ENCODE peak calls at places on chromosomes 7 and 10, in ten cellular contexts. One of them, this sample, is unnamed.
A peak's percentile ranks its signal among the peaks of the same experiment; 100 is the strongest.

GRCh38 chr10:90884414-90884813 is 12.6 kb downstream of the RPP30 start:
- DNase-seq in activated naive CD8-positive, alpha-beta T cell treated with anti-CD3 and anti-CD28 coated beads for 36 hours: no peak
- DNase-seq in K562: no peak
- DNase-seq in stimulated activated CD8-positive, alpha-beta memory T cell treated with anti-CD3 and anti-CD28 coated beads, Interleukin-4, amount 100 ng/mL, for 24 hours: no peak
- DNase-seq in T-helper 9 cell: no peak
- DNase-seq in GM12864: no peak
- DNase-seq in OCI-LY7: no peak
- DNase-seq in NCI-H774: no peak
- DNase-seq in GM13977: no peak
- DNase-seq in nephron progenitor cell: no peak
- DNase-seq in this sample: no peak

GRCh38 chr7:155660059-155660757 is 15.7 kb downstream of the RBM33 start:
- DNase-seq in activated naive CD8-positive, alpha-beta T cell treated with anti-CD3 and anti-CD28 coated beads for 36 hours: no peak
- DNase-seq in K562: no peak
- DNase-seq in stimulated activated CD8-positive, alpha-beta memory T cell treated with anti-CD3 and anti-CD28 coated beads, Interleukin-4, amount 100 ng/mL, for 24 hours: no peak
- DNase-seq in T-helper 9 cell: no peak
- DNase-seq in GM12864: peak; percentile 58
- DNase-seq in OCI-LY7: no peak
- DNase-seq in NCI-H774: no peak
- DNase-seq in GM13977: peak; percentile 70
- DNase-seq in nephron progenitor cell: no peak
- DNase-seq in this sample: no peak

GRCh38 chr10:72170263-72170662 is 45.5 kb upstream of the ANAPC16 start:
- DNase-seq in activated naive CD8-positive, alpha-beta T cell treated with anti-CD3 and anti-CD28 coated beads for 36 hours: no peak
- DNase-seq in K562: no peak
- DNase-seq in stimulated activated CD8-positive, alpha-beta memory T cell treated with anti-CD3 and anti-CD28 coated beads, Interleukin-4, amount 100 ng/mL, for 24 hours: no peak
- DNase-seq in T-helper 9 cell: no peak
- DNase-seq in GM12864: no peak
- DNase-seq in OCI-LY7: no peak
- DNase-seq in NCI-H774: no peak
- DNase-seq in GM13977: no peak
- DNase-seq in nephron progenitor cell: no peak
- DNase-seq in this sample: no peak

GRCh38 chr10:110670335-110670734 is 26.2 kb downstream of the RBM20 start:
- DNase-seq in activated naive CD8-positive, alpha-beta T cell treated with anti-CD3 and anti-CD28 coated beads for 36 hours: no peak
- DNase-seq in K562: no peak
- DNase-seq in stimulated activated CD8-positive, alpha-beta memory T cell treated with anti-CD3 and anti-CD28 coated beads, Interleukin-4, amount 100 ng/mL, for 24 hours: no peak
- DNase-seq in T-helper 9 cell: no peak
- DNase-seq in GM12864: no peak
- DNase-seq in OCI-LY7: no peak
- DNase-seq in NCI-H774: no peak
- DNase-seq in GM13977: no peak
- DNase-seq in nephron progenitor cell: no peak
- DNase-seq in this sample: no peak

GRCh38 chr7:157690058-157690832 is 353.4 kb downstream of the DNAJB6 start:
- DNase-seq in activated naive CD8-positive, alpha-beta T cell treated with anti-CD3 and anti-CD28 coated beads for 36 hours: no peak
- DNase-seq in K562: no peak
- DNase-seq in stimulated activated CD8-positive, alpha-beta memory T cell treated with anti-CD3 and anti-CD28 coated beads, Interleukin-4, amount 100 ng/mL, for 24 hours: no peak
- DNase-seq in T-helper 9 cell: no peak
- DNase-seq in GM12864: no peak
- DNase-seq in OCI-LY7: no peak
- DNase-seq in NCI-H774: no peak
- DNase-seq in GM13977: no peak
- DNase-seq in nephron progenitor cell: peak; percentile 47
- DNase-seq in this sample: peak; percentile 53

GRCh38 chr10:48996-49395 is at the start of gene TUBB8:
- DNase-seq in activated naive CD8-positive, alpha-beta T cell treated with anti-CD3 and anti-CD28 coated beads for 36 hours: no peak
- DNase-seq in K562: no peak
- DNase-seq in stimulated activated CD8-positive, alpha-beta memory T cell treated with anti-CD3 and anti-CD28 coated beads, Interleukin-4, amount 100 ng/mL, for 24 hours: no peak
- DNase-seq in T-helper 9 cell: no peak
- DNase-seq in GM12864: no peak
- DNase-seq in OCI-LY7: no peak
- DNase-seq in NCI-H774: no peak
- DNase-seq in GM13977: no peak
- DNase-seq in nephron progenitor cell: no peak
- DNase-seq in this sample: no peak

GRCh38 chr7:83782628-83783027 is 133.7 kb upstream of the SEMA3E start:
- DNase-seq in activated naive CD8-positive, alpha-beta T cell treated with anti-CD3 and anti-CD28 coated beads for 36 hours: no peak
- DNase-seq in K562: no peak
- DNase-seq in stimulated activated CD8-positive, alpha-beta memory T cell treated with anti-CD3 and anti-CD28 coated beads, Interleukin-4, amount 100 ng/mL, for 24 hours: no peak
- DNase-seq in T-helper 9 cell: no peak
- DNase-seq in GM12864: no peak
- DNase-seq in OCI-LY7: no peak
- DNase-seq in NCI-H774: no peak
- DNase-seq in GM13977: no peak
- DNase-seq in nephron progenitor cell: no peak
- DNase-seq in this sample: no peak

GRCh38 chr10:89555688-89556445 is 20.5 kb upstream of the SLC16A12 start:
- DNase-seq in activated naive CD8-positive, alpha-beta T cell treated with anti-CD3 and anti-CD28 coated beads for 36 hours: no peak
- DNase-seq in K562: no peak
- DNase-seq in stimulated activated CD8-positive, alpha-beta memory T cell treated with anti-CD3 and anti-CD28 coated beads, Interleukin-4, amount 100 ng/mL, for 24 hours: no peak
- DNase-seq in T-helper 9 cell: no peak
- DNase-seq in GM12864: no peak
- DNase-seq in OCI-LY7: no peak
- DNase-seq in NCI-H774: no peak
- DNase-seq in GM13977: no peak
- DNase-seq in nephron progenitor cell: no peak
- DNase-seq in this sample: no peak

GRCh38 chr7:105477908-105478307 is 44.2 kb downstream of the PUS7 start:
- DNase-seq in activated naive CD8-positive, alpha-beta T cell treated with anti-CD3 and anti-CD28 coated beads for 36 hours: no peak
- DNase-seq in K562: no peak
- DNase-seq in stimulated activated CD8-positive, alpha-beta memory T cell treated with anti-CD3 and anti-CD28 coated beads, Interleukin-4, amount 100 ng/mL, for 24 hours: no peak
- DNase-seq in T-helper 9 cell: no peak
- DNase-seq in GM12864: no peak
- DNase-seq in OCI-LY7: no peak
- DNase-seq in NCI-H774: no peak
- DNase-seq in GM13977: no peak
- DNase-seq in nephron progenitor cell: no peak
- DNase-seq in this sample: no peak

GRCh38 chr7:36827914-36828313 is 103.6 kb upstream of the AOAH start:
- DNase-seq in activated naive CD8-positive, alpha-beta T cell treated with anti-CD3 and anti-CD28 coated beads for 36 hours: no peak
- DNase-seq in K562: no peak
- DNase-seq in stimulated activated CD8-positive, alpha-beta memory T cell treated with anti-CD3 and anti-CD28 coated beads, Interleukin-4, amount 100 ng/mL, for 24 hours: no peak
- DNase-seq in T-helper 9 cell: no peak
- DNase-seq in GM12864: no peak
- DNase-seq in OCI-LY7: no peak
- DNase-seq in NCI-H774: no peak
- DNase-seq in GM13977: no peak
- DNase-seq in nephron progenitor cell: no peak
- DNase-seq in this sample: no peak

GRCh38 chr10:130333185-130333584 is 197.0 kb downstream of the GLRX3 start:
- DNase-seq in activated naive CD8-positive, alpha-beta T cell treated with anti-CD3 and anti-CD28 coated beads for 36 hours: no peak
- DNase-seq in K562: no peak
- DNase-seq in stimulated activated CD8-positive, alpha-beta memory T cell treated with anti-CD3 and anti-CD28 coated beads, Interleukin-4, amount 100 ng/mL, for 24 hours: no peak
- DNase-seq in T-helper 9 cell: no peak
- DNase-seq in GM12864: no peak
- DNase-seq in OCI-LY7: no peak
- DNase-seq in NCI-H774: no peak
- DNase-seq in GM13977: no peak
- DNase-seq in nephron progenitor cell: no peak
- DNase-seq in this sample: no peak

GRCh38 chr10:120997313-120998102 is 146.3 kb downstream of the WDR11 start:
- DNase-seq in activated naive CD8-positive, alpha-beta T cell treated with anti-CD3 and anti-CD28 coated beads for 36 hours: no peak
- DNase-seq in K562: no peak
- DNase-seq in stimulated activated CD8-positive, alpha-beta memory T cell treated with anti-CD3 and anti-CD28 coated beads, Interleukin-4, amount 100 ng/mL, for 24 hours: no peak
- DNase-seq in T-helper 9 cell: no peak
- DNase-seq in GM12864: no peak
- DNase-seq in OCI-LY7: no peak
- DNase-seq in NCI-H774: no peak
- DNase-seq in GM13977: no peak
- DNase-seq in nephron progenitor cell: no peak
- DNase-seq in this sample: no peak

GRCh38 chr7:135335628-135336139 is 102.0 kb downstream of the STRA8 start:
- DNase-seq in activated naive CD8-positive, alpha-beta T cell treated with anti-CD3 and anti-CD28 coated beads for 36 hours: peak; percentile 31
- DNase-seq in K562: peak; percentile 73
- DNase-seq in stimulated activated CD8-positive, alpha-beta memory T cell treated with anti-CD3 and anti-CD28 coated beads, Interleukin-4, amount 100 ng/mL, for 24 hours: peak; percentile 7
- DNase-seq in T-helper 9 cell: no peak
- DNase-seq in GM12864: no peak
- DNase-seq in OCI-LY7: peak; percentile 46
- DNase-seq in NCI-H774: peak; percentile 85
- DNase-seq in GM13977: peak; percentile 69
- DNase-seq in nephron progenitor cell: peak; percentile 90
- DNase-seq in this sample: peak; percentile 84